ENCODE peak calls at places on chromosome 15, in six cellular contexts. J, S, A, T, Z and L are unnamed samples. For H3K9me3 and H3K4me1, the result is how much of the 10 kb centered on the place peaks cover.

GRCh38 chr15:42494998-42495360 is 455 bp upstream of the SNAP23 start:
- DNase-seq in J (peak), S (peak), A (no peak), T (no peak), Z (no peak), L (no peak)

GRCh38 chr15:65666257-65666656 is 44.5 kb downstream of the SLC24A1 start:
- DNase-seq in J (no peak), S (no peak), A (no peak), T (no peak), Z (no peak), L (no peak)

GRCh38 chr15:99169769-99170311 is 65.0 kb downstream of the SYNM start:
- DNase-seq in J (no peak), S (peak), A (no peak), T (no peak), Z (no peak), L (peak)

GRCh38 chr15:57218826-57219576 is 157.3 kb upstream of the CGNL1 start:
- DNase-seq in J (peak), S (no peak), A (no peak), T (no peak), Z (peak), L (no peak)

GRCh38 chr15:60095711-60096110 is 91.6 kb downstream of the FOXB1 start:
- DNase-seq in J (no peak), S (no peak), A (no peak), T (no peak), Z (no peak), L (no peak)

GRCh38 chr15:85551221-85551832 is 170.9 kb downstream of the AKAP13 start:
- DNase-seq in J (no peak), S (no peak), A (no peak), T (no peak), Z (no peak), L (no peak)

GRCh38 chr15:64125978-64126377 is 25.6 kb upstream of the SNX22 start:
- DNase-seq in J (no peak), S (no peak), A (no peak), T (no peak), Z (no peak), L (no peak)

GRCh38 chr15:81209635-81210034 is 13.0 kb downstream of the IL16 start:
- DNase-seq in J (no peak), S (no peak), A (no peak), T (no peak), Z (no peak), L (peak)

GRCh38 chr15:70806992-70807712 is 43.8 kb upstream of the UACA start:
- DNase-seq in J (no peak), S (peak), A (peak), T (no peak), Z (peak), L (peak)

GRCh38 chr15:69359724-69360123 is 54.4 kb upstream of the KIF23 start:
- DNase-seq in J (no peak), S (peak), A (no peak), T (no peak), Z (no peak), L (no peak)

GRCh38 chr15:57890351-57890750 is 175.2 kb downstream of the ALDH1A2 start:
- DNase-seq in J (no peak), S (no peak), A (no peak), T (no peak), Z (no peak), L (no peak)

GRCh38 chr15:101242160-101242998 is 9.5 kb downstream of the CHSY1 start:
- DNase-seq in J (peak), S (peak), A (no peak), T (no peak), Z (peak), L (no peak)

GRCh38 chr15:100573526-100573925 is 28.5 kb downstream of the LINS1 start:
- DNase-seq in J (no peak), S (no peak), A (no peak), T (no peak), Z (no peak), L (no peak)

GRCh38 chr15:93974804-93975481 is 256.4 kb upstream of the MCTP2 start:
- DNase-seq in J (peak), S (peak), A (no peak), T (peak), Z (peak), L (no peak)

DNA sequence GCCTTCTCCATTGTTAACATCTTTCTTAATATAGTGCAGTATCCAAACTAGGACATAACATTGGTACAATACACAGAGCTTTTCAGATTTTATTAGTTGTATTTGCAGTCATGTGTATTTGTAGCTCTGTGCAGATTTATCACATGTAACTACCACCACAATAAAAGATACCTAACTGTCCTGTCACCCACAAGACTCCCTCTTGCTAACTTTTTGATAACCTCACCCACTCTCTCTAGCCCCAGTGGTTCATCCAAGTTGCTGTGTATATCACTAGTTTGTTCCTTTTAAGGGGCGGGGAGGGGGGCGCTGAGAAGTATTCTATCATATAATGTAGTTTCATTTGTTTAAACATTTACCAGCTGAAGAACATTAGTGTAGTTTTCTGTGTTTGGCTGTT is 46.1 kb downstream of the PIAS1 start:
- DNase-seq in J (no peak), S (no peak), A (no peak), T (no peak), Z (no peak), L (no peak)
- H3K9me3 ChIP-seq in J (under half), S (under half), A (under half), T (under half), Z (under half), L (under half)

GRCh38 chr15:31332020-31332680 is 5.5 kb downstream of the KLF13 start:
- DNase-seq in J (no peak), S (no peak), A (peak), T (no peak), Z (no peak), L (no peak)

GRCh38 chr15:31333820-31334219 is 7.2 kb downstream of the KLF13 start:
- DNase-seq in J (no peak), S (no peak), A (peak), T (no peak), Z (no peak), L (no peak)

GRCh38 chr15:31331389-31331788 is 4.8 kb downstream of the KLF13 start:
- DNase-seq in J (no peak), S (no peak), A (peak), T (no peak), Z (no peak), L (no peak)

GRCh38 chr15:31332681-31333071 is 6.0 kb downstream of the KLF13 start:
- DNase-seq in J (no peak), S (no peak), A (peak), T (no peak), Z (no peak), L (no peak)

DNA sequence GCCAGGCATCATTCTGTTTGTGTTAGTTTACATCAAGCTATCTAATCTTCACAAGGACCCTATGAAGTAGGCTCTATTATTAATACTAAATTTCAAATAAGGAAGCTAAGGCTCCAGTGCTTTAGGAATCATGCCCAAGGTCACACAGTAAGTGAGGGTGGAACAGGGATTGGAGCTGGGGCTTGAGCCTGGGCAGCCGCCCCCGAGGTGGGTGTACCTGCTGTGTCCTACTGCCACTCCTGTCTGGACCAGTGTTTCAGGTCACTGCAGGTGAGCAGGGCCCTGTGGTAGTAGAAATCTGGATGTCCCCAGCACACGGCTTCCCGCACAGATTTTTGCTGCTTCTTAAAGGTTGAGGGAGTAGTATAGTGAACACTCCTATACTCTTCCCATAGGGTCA is 6.5 kb downstream of the KLF13 start:
- DNase-seq in J (no peak), S (no peak), A (peak), T (no peak), Z (no peak), L (no peak)
- H3K4me1 ChIP-seq in J (under half), S (half or more), A (half or more), T (under half), Z (under half), L (under half)

DNA sequence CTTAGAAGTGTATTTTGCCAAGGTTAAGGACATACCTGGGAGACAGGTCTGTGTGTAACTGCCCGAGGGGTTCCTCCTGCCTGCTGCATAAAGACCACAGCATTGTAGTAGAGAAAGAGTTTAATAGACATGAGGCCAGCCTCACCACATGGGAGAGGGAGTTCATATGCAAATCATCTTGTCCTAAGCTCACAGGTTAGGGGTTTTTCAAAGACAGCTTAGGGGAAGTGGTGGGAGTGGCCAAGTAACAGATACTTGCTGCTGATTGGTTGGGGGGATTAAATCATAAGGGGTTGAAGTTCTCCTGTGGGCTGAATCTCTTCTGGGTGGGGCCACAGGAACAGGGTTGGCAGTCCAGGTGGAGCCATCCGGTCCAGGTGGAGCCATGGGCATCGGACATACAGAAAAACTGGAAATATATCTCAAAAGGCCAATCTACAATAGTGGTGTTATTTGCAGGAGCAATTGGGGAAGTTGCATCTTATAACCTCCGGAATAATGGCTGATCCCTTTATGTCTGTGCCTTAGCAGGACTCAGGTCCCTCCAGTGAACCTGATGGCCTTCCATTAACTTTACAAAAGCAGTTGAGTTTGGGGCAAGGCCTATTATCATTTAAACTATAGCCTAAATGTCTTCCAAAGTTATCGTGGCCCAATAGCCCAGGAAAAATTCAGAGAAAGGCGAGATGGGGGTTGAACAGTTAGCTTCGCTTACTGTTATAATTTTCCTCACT is 86.0 kb upstream of the MFGE8 start:
- DNase-seq in J (no peak), S (no peak), A (no peak), T (no peak), Z (peak), L (no peak)
- H3K27ac ChIP-seq in J (no peak), S (no peak), A (no peak), T (no peak), Z (no peak), L (no peak)

DNA sequence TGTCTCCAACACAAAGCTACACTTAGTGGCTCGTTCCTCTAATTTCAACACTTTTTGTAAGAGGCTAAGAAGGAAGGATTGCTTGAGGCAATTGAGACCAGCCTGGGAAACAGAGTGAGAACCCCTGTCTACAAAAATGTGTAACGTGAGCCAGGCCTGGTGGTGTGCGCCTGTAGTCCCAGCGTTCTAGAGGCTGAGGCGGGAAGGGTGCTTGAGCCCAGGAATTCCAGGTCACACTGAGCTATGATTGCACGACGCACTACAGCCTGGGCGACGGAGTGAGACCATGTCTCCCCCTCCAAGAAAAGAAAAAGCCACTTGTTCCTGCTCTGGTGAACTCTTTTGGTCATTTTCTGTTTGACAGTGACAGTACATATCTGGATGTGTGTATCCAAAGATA is 127.9 kb downstream of the GABRB3 start:
- DNase-seq in J (no peak), S (no peak), A (no peak), T (no peak), Z (peak), L (no peak)
- H3K9me3 ChIP-seq in J (under half), S (under half), A (under half), T (under half), Z (under half), L (under half)

DNA sequence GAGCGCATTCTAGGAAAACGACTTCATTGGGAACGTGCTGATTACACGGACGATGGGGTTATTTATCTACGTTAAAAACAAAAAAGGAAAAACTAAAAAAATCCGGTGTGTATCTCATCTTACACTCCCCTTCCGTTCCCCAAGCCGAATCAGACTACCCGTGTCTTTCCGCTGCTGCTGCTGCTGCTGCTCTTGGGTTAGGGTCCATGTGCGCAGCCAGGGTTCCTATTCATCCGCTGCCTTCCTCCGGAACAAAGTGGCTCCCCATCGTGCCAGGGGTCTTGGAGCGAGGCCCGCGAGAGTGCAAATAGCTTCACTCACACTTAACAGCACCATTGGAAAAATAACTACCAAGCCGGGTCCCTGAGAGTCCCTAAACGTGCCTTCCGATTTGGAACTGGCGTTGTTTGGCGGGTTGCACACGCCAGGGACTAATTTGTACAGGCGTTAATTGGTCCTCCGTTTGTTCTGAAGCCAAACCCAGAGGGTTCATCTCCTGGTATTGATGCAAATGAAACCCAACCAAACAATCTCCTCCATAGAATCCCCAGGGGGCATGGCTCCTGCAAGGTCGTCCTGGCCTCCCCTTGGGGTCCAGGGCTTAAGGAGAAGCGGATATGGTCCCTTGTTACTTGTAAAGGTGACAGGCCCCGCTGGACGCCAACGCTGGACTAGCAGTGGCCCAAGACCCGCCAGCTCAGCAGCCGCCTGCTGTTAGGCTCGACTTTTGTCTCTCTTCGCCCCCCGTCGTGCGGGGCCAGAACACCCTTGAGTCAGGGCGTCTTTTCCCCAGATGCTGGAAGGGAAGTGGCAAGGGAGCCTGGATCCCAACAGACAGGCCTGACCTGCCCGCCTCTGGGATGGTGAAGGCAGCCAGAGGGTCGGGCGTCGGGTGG is 11.0 kb upstream of the ONECUT1 start:
- DNase-seq in J (no peak), S (no peak), A (no peak), T (no peak), Z (no peak), L (no peak)
- H3K4me1 ChIP-seq in J (under half), S (under half), A (under half), T (under half), Z (under half), L (under half)

GRCh38 chr15:67843092-67843501 is 3.3 kb upstream of the RNU6-1 start:
- DNase-seq in J (no peak), S (no peak), A (no peak), T (no peak), Z (peak), L (no peak)
- H3K27ac ChIP-seq in J (no peak), S (no peak), A (peak), T (no peak), Z (peak), L (no peak)

GRCh38 chr15:25188551-25189101 is 233.8 kb downstream of the SNRPN start:
- DNase-seq in J (no peak), S (no peak), A (no peak), T (no peak), Z (no peak), L (no peak)

GRCh38 chr15:25188051-25188450 is 233.3 kb downstream of the SNRPN start:
- DNase-seq in J (no peak), S (no peak), A (no peak), T (no peak), Z (no peak), L (no peak)

GRCh38 chr15:25186411-25186810 is 231.6 kb downstream of the SNRPN start:
- DNase-seq in J (no peak), S (no peak), A (peak), T (no peak), Z (no peak), L (no peak)

GRCh38 chr15:25185791-25186190 is 231.0 kb downstream of the SNRPN start:
- DNase-seq in J (no peak), S (no peak), A (peak), T (no peak), Z (no peak), L (peak)

DNA sequence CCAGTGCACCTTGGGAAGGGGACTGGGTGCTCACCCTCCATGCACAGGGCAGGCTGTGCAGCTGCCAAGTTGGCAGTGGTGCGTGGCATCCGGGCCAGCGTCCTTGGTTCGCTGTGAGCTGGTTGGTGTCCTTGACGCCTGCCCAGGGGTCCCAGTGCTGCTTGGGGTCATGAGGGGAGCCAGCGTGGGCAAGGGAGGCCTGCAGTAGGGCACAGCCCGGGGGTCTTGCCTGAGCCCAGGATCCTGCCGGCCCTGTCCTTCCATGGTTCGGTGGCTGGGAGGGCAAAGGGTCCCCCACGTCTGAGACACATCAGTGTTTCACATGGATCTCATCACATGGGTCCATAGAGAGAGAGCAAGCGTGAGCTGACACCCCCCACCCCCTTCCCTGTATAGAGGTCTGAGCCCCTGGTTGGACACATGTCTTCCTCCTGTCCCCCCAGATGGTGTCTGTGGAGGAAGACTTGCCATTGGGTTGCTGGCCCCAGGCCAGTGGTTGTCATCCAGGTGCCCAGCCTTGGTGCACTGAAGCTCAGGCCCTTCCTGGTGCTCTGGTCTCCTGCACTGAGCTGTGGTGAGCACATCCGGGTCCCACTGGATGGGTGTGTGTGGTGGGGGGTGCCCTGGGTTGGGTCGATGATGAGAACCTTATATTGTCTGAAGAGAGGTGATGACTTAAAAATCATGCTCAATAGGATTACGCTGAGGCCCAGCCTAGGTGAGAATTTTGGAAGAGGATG is 232.3 kb downstream of the SNRPN start:
- DNase-seq in J (no peak), S (no peak), A (no peak), T (no peak), Z (no peak), L (peak)
- H3K9me3 ChIP-seq in J (under half), S (under half), A (under half), T (under half), Z (under half), L (under half)

GRCh38 chr15:34782901-34783300 is 12.4 kb downstream of the ACTC1 start:
- DNase-seq in J (no peak), S (no peak), A (no peak), T (no peak), Z (no peak), L (no peak)
- H3K4me1 ChIP-seq in J (under half), S (under half), A (under half), T (under half), Z (under half), L (under half)